ENCODE peak calls at places on chromosome 2, in seven cellular contexts. One of them, this sample, is unnamed.

GRCh38 chr2:30769891-30770462 is 37.3 kb downstream of the CAPN13 start:
- DNase-seq in iPS-NIHi11: no peak
- DNase-seq in T-helper 2 cell: no peak
- DNase-seq in stimulated activated CD4-positive, alpha-beta T cell treated with anti-CD3 and anti-CD28 coated beads, TNF-alpha, amount 100 ng/mL, for 24 hours: no peak
- DNase-seq in DMS153: no peak
- DNase-seq in HL-60: no peak
- DNase-seq in B cell: no peak
- DNase-seq in this sample: no peak

GRCh38 chr2:16774091-16774490 is 108.5 kb upstream of the CYRIA start:
- DNase-seq in iPS-NIHi11: no peak
- DNase-seq in T-helper 2 cell: no peak
- DNase-seq in stimulated activated CD4-positive, alpha-beta T cell treated with anti-CD3 and anti-CD28 coated beads, TNF-alpha, amount 100 ng/mL, for 24 hours: no peak
- DNase-seq in DMS153: no peak
- DNase-seq in HL-60: no peak
- DNase-seq in B cell: no peak
- DNase-seq in this sample: no peak

GRCh38 chr2:191721331-191721730 is 43.4 kb downstream of the NABP1 start:
- DNase-seq in iPS-NIHi11: peak; percentile 30
- DNase-seq in T-helper 2 cell: no peak
- DNase-seq in stimulated activated CD4-positive, alpha-beta T cell treated with anti-CD3 and anti-CD28 coated beads, TNF-alpha, amount 100 ng/mL, for 24 hours: no peak
- DNase-seq in DMS153: no peak
- DNase-seq in HL-60: no peak
- DNase-seq in B cell: no peak
- DNase-seq in this sample: no peak

GRCh38 chr2:231138699-231139098 is 13.9 kb upstream of the HTR2B start:
- DNase-seq in iPS-NIHi11: no peak
- DNase-seq in T-helper 2 cell: no peak
- DNase-seq in stimulated activated CD4-positive, alpha-beta T cell treated with anti-CD3 and anti-CD28 coated beads, TNF-alpha, amount 100 ng/mL, for 24 hours: no peak
- DNase-seq in DMS153: peak; percentile 91
- DNase-seq in HL-60: no peak
- DNase-seq in B cell: no peak
- DNase-seq in this sample: no peak

GRCh38 chr2:100731535-100731981 is 88.4 kb upstream of the NPAS2 start:
- DNase-seq in iPS-NIHi11: no peak
- DNase-seq in T-helper 2 cell: no peak
- DNase-seq in stimulated activated CD4-positive, alpha-beta T cell treated with anti-CD3 and anti-CD28 coated beads, TNF-alpha, amount 100 ng/mL, for 24 hours: no peak
- DNase-seq in DMS153: no peak
- DNase-seq in HL-60: no peak
- DNase-seq in B cell: no peak
- DNase-seq in this sample: no peak

GRCh38 chr2:203072371-203072770 is 57.7 kb downstream of the NBEAL1 start:
- DNase-seq in iPS-NIHi11: no peak
- DNase-seq in T-helper 2 cell: no peak
- DNase-seq in stimulated activated CD4-positive, alpha-beta T cell treated with anti-CD3 and anti-CD28 coated beads, TNF-alpha, amount 100 ng/mL, for 24 hours: no peak
- DNase-seq in DMS153: no peak
- DNase-seq in HL-60: no peak
- DNase-seq in B cell: no peak
- DNase-seq in this sample: no peak

GRCh38 chr2:109201465-109202420 is 72.7 kb downstream of the SH3RF3 start:
- DNase-seq in iPS-NIHi11: no peak
- DNase-seq in T-helper 2 cell: no peak
- DNase-seq in stimulated activated CD4-positive, alpha-beta T cell treated with anti-CD3 and anti-CD28 coated beads, TNF-alpha, amount 100 ng/mL, for 24 hours: no peak
- DNase-seq in DMS153: no peak
- DNase-seq in HL-60: no peak
- DNase-seq in B cell: no peak
- DNase-seq in this sample: no peak

GRCh38 chr2:126797622-126798275 is 100.9 kb upstream of the TEX51 start:
- DNase-seq in iPS-NIHi11: no peak
- DNase-seq in T-helper 2 cell: no peak
- DNase-seq in stimulated activated CD4-positive, alpha-beta T cell treated with anti-CD3 and anti-CD28 coated beads, TNF-alpha, amount 100 ng/mL, for 24 hours: no peak
- DNase-seq in DMS153: no peak
- DNase-seq in HL-60: no peak
- DNase-seq in B cell: no peak
- DNase-seq in this sample: no peak

GRCh38 chr2:191748050-191748449 is 70.1 kb downstream of the NABP1 start:
- DNase-seq in iPS-NIHi11: no peak
- DNase-seq in T-helper 2 cell: no peak
- DNase-seq in stimulated activated CD4-positive, alpha-beta T cell treated with anti-CD3 and anti-CD28 coated beads, TNF-alpha, amount 100 ng/mL, for 24 hours: no peak
- DNase-seq in DMS153: no peak
- DNase-seq in HL-60: no peak
- DNase-seq in B cell: no peak
- DNase-seq in this sample: no peak

GRCh38 chr2:68387408-68388350 is 22.6 kb downstream of the PLEK start:
- DNase-seq in iPS-NIHi11: no peak
- DNase-seq in T-helper 2 cell: no peak
- DNase-seq in stimulated activated CD4-positive, alpha-beta T cell treated with anti-CD3 and anti-CD28 coated beads, TNF-alpha, amount 100 ng/mL, for 24 hours: no peak
- DNase-seq in DMS153: no peak
- DNase-seq in HL-60: peak; percentile 75
- DNase-seq in B cell: peak; percentile 80
- DNase-seq in this sample: no peak

GRCh38 chr2:176132397-176133086 is 3.0 kb downstream of the HOXD8 start:
- DNase-seq in iPS-NIHi11: no peak
- DNase-seq in T-helper 2 cell: no peak
- DNase-seq in stimulated activated CD4-positive, alpha-beta T cell treated with anti-CD3 and anti-CD28 coated beads, TNF-alpha, amount 100 ng/mL, for 24 hours: no peak
- DNase-seq in DMS153: no peak
- DNase-seq in HL-60: no peak
- DNase-seq in B cell: no peak
- DNase-seq in this sample: no peak

GRCh38 chr2:235711527-235711926 is 217.7 kb downstream of the AGAP1 start:
- DNase-seq in iPS-NIHi11: no peak
- DNase-seq in T-helper 2 cell: no peak
- DNase-seq in stimulated activated CD4-positive, alpha-beta T cell treated with anti-CD3 and anti-CD28 coated beads, TNF-alpha, amount 100 ng/mL, for 24 hours: no peak
- DNase-seq in DMS153: no peak
- DNase-seq in HL-60: no peak
- DNase-seq in B cell: no peak
- DNase-seq in this sample: no peak

GRCh38 chr2:109129356-109129920 is 433 bp downstream of the SH3RF3 start:
- DNase-seq in iPS-NIHi11: peak; percentile 56
- DNase-seq in T-helper 2 cell: no peak
- DNase-seq in stimulated activated CD4-positive, alpha-beta T cell treated with anti-CD3 and anti-CD28 coated beads, TNF-alpha, amount 100 ng/mL, for 24 hours: no peak
- DNase-seq in DMS153: no peak
- DNase-seq in HL-60: no peak
- DNase-seq in B cell: peak; percentile 49
- DNase-seq in this sample: no peak

GRCh38 chr2:165274698-165275097 is 35.5 kb downstream of the SCN2A start:
- DNase-seq in iPS-NIHi11: no peak
- DNase-seq in T-helper 2 cell: no peak
- DNase-seq in stimulated activated CD4-positive, alpha-beta T cell treated with anti-CD3 and anti-CD28 coated beads, TNF-alpha, amount 100 ng/mL, for 24 hours: no peak
- DNase-seq in DMS153: no peak
- DNase-seq in HL-60: no peak
- DNase-seq in B cell: no peak
- DNase-seq in this sample: no peak

GRCh38 chr2:27249891-27250651 is 12.8 kb downstream of the SLC30A3 start:
- DNase-seq in iPS-NIHi11: peak; percentile 93
- DNase-seq in T-helper 2 cell: peak; percentile 24
- DNase-seq in stimulated activated CD4-positive, alpha-beta T cell treated with anti-CD3 and anti-CD28 coated beads, TNF-alpha, amount 100 ng/mL, for 24 hours: peak; percentile 12
- DNase-seq in DMS153: peak; percentile 1
- DNase-seq in HL-60: peak; percentile 38
- DNase-seq in B cell: peak; percentile 54
- DNase-seq in this sample: peak; percentile 24

GRCh38 chr2:148540022-148540421 is 104.5 kb upstream of the EPC2 start:
- DNase-seq in iPS-NIHi11: no peak
- DNase-seq in T-helper 2 cell: no peak
- DNase-seq in stimulated activated CD4-positive, alpha-beta T cell treated with anti-CD3 and anti-CD28 coated beads, TNF-alpha, amount 100 ng/mL, for 24 hours: no peak
- DNase-seq in DMS153: no peak
- DNase-seq in HL-60: no peak
- DNase-seq in B cell: no peak
- DNase-seq in this sample: no peak

GRCh38 chr2:45404807-45405297 is 206.2 kb downstream of the SRBD1 start:
- DNase-seq in iPS-NIHi11: no peak
- DNase-seq in T-helper 2 cell: no peak
- DNase-seq in stimulated activated CD4-positive, alpha-beta T cell treated with anti-CD3 and anti-CD28 coated beads, TNF-alpha, amount 100 ng/mL, for 24 hours: no peak
- DNase-seq in DMS153: no peak
- DNase-seq in HL-60: no peak
- DNase-seq in B cell: no peak
- DNase-seq in this sample: no peak

This sample was measured in activated T-cell treated with anti-CD3 and anti-CD28 coated beads for 24 hours.